ENCODE peak calls at places on chromosomes 12 and 14, in ten cellular contexts. N is psoas muscle; O is activated T-cell treated with anti-CD3 and anti-CD28 coated beads, Interleukin-2, amount 50 U/mL, for 24 hours; Y is transverse colon; P is HT1080; K is NCI-H1694; I is T-helper 1 cell; X is activated CD4-positive, CD25-positive, alpha-beta regulatory T cell treated with anti-CD3 and anti-CD28 coated beads, Interleukin-2, amount 50 U/mL, for 16 hours; C is IMR-90; F is tibial artery. T is an unnamed sample.

GRCh38 chr14:59427653-59428578 is 37.3 kb downstream of the GPR135 start:
- DNase-seq in N (peak), O (no peak), Y (no peak), P (no peak), K (no peak), I (no peak), X (no peak), C (no peak), F (peak), T (no peak)

GRCh38 chr14:41859336-41859735 is 252.7 kb downstream of the LRFN5 start:
- DNase-seq in N (no peak), O (no peak), Y (no peak), P (no peak), K (no peak), I (no peak), X (no peak), C (peak), F (no peak), T (no peak)

GRCh38 chr12:65632131-65632855 is 192.0 kb upstream of the HMGA2 start:
- DNase-seq in N (no peak), O (no peak), Y (no peak), P (no peak), K (no peak), I (no peak), X (no peak), C (peak), F (no peak), T (no peak)

GRCh38 chr12:21340406-21340805 is 5.7 kb upstream of the SLCO1A2 start:
- DNase-seq in N (no peak), O (no peak), Y (no peak), P (no peak), K (no peak), I (no peak), X (no peak), C (no peak), F (no peak), T (no peak)

GRCh38 chr12:31715283-31715825 is 13.5 kb downstream of the AMN1 start:
- DNase-seq in N (no peak), O (no peak), Y (no peak), P (no peak), K (no peak), I (no peak), X (no peak), C (peak), F (no peak), T (no peak)

GRCh38 chr12:107760207-107760816 is 625 bp downstream of the PRDM4 start:
- DNase-seq in N (no peak), O (peak), Y (peak), P (peak), K (no peak), I (peak), X (no peak), C (peak), F (peak), T (peak)

GRCh38 chr14:101151226-101151929 is 247.9 kb upstream of the RTL1 start:
- DNase-seq in N (no peak), O (no peak), Y (no peak), P (peak), K (no peak), I (no peak), X (no peak), C (no peak), F (no peak), T (no peak)

GRCh38 chr12:56074396-56074795 is 5.6 kb upstream of the ERBB3 start:
- DNase-seq in N (no peak), O (no peak), Y (no peak), P (no peak), K (no peak), I (no peak), X (no peak), C (peak), F (no peak), T (no peak)

GRCh38 chr12:106080111-106080732 is 58.5 kb downstream of the NUAK1 start:
- DNase-seq in N (no peak), O (no peak), Y (no peak), P (no peak), K (no peak), I (no peak), X (no peak), C (peak), F (peak), T (no peak)

GRCh38 chr14:60561845-60562746 is 53.1 kb downstream of the SIX6 start:
- DNase-seq in N (peak), O (no peak), Y (peak), P (peak), K (peak), I (peak), X (no peak), C (peak), F (no peak), T (no peak)

GRCh38 chr12:49536526-49537195 is 2.2 kb upstream of the KCNH3 start:
- DNase-seq in N (no peak), O (no peak), Y (no peak), P (no peak), K (no peak), I (no peak), X (no peak), C (no peak), F (no peak), T (no peak)

GRCh38 chr12:4148418-4149056 is 125.0 kb upstream of the CCND2 start:
- DNase-seq in N (peak), O (peak), Y (peak), P (no peak), K (no peak), I (peak), X (peak), C (no peak), F (peak), T (no peak)

GRCh38 chr14:21723431-21724045 is 49.9 kb upstream of the OR4E1 start:
- DNase-seq in N (no peak), O (peak), Y (peak), P (peak), K (peak), I (peak), X (no peak), C (no peak), F (no peak), T (no peak)

GRCh38 chr14:74599201-74599809 is 12.7 kb downstream of the LTBP2 start:
- DNase-seq in N (peak), O (no peak), Y (no peak), P (no peak), K (no peak), I (no peak), X (no peak), C (peak), F (peak), T (no peak)

T was measured in effector CD8-positive, alpha-beta T cell.